ENCODE peak calls at places on chromosomes 16 and 17, in five cellular contexts. One of them, this sample, is unnamed.

GRCh38 chr17:77959926-77960521 is 1.5 kb downstream of the TNRC6C start:
- DNase-seq in substantia nigra: no peak
- DNase-seq in aorta: no peak
- DNase-seq in ovary: no peak
- DNase-seq in GM12865: no peak
- DNase-seq in this sample: no peak

GRCh38 chr16:58515871-58516767 is 802 bp downstream of the SETD6 start:
- DNase-seq in substantia nigra: no peak
- DNase-seq in aorta: peak
- DNase-seq in ovary: peak
- DNase-seq in GM12865: peak
- DNase-seq in this sample: peak

GRCh38 chr16:16050106-16050505 is 100.7 kb downstream of the ABCC1 start:
- DNase-seq in substantia nigra: no peak
- DNase-seq in aorta: no peak
- DNase-seq in ovary: no peak
- DNase-seq in GM12865: no peak
- DNase-seq in this sample: no peak

GRCh38 chr17:17729620-17730249 is 48.5 kb downstream of the RAI1 start:
- DNase-seq in substantia nigra: no peak
- DNase-seq in aorta: peak
- DNase-seq in ovary: no peak
- DNase-seq in GM12865: peak
- DNase-seq in this sample: no peak

GRCh38 chr16:17392857-17393421 is 77.8 kb downstream of the XYLT1 start:
- DNase-seq in substantia nigra: no peak
- DNase-seq in aorta: no peak
- DNase-seq in ovary: no peak
- DNase-seq in GM12865: no peak
- DNase-seq in this sample: no peak

GRCh38 chr16:46949216-46949892 is 24.1 kb downstream of the DNAJA2 start:
- DNase-seq in substantia nigra: no peak
- DNase-seq in aorta: no peak
- DNase-seq in ovary: no peak
- DNase-seq in GM12865: peak
- DNase-seq in this sample: no peak

GRCh38 chr17:71085238-71086033 is 916.1 kb downstream of the KCNJ2 start:
- DNase-seq in substantia nigra: no peak
- DNase-seq in aorta: no peak
- DNase-seq in ovary: no peak
- DNase-seq in GM12865: peak
- DNase-seq in this sample: no peak

GRCh38 chr17:65749479-65749878 is 188.0 kb upstream of the AXIN2 start:
- DNase-seq in substantia nigra: no peak
- DNase-seq in aorta: no peak
- DNase-seq in ovary: no peak
- DNase-seq in GM12865: no peak
- DNase-seq in this sample: no peak

GRCh38 chr17:2821868-2822267 is 25.6 kb downstream of the RAP1GAP2 start:
- DNase-seq in substantia nigra: no peak
- DNase-seq in aorta: no peak
- DNase-seq in ovary: no peak
- DNase-seq in GM12865: no peak
- DNase-seq in this sample: no peak

GRCh38 chr16:86030116-86030515 is 131.2 kb downstream of the IRF8 start:
- DNase-seq in substantia nigra: no peak
- DNase-seq in aorta: peak
- DNase-seq in ovary: peak
- DNase-seq in GM12865: no peak
- DNase-seq in this sample: peak

GRCh38 chr17:40618754-40619625 is 28.6 kb downstream of the SMARCE1 start:
- DNase-seq in substantia nigra: no peak
- DNase-seq in aorta: no peak
- DNase-seq in ovary: no peak
- DNase-seq in GM12865: no peak
- DNase-seq in this sample: no peak